ENCODE peak calls at places on chromosomes 2 and 18, in nine cellular contexts. R is astrocyte of the spinal cord; I is lower leg skin; Z is WTC11; Y is fibroblast of lung; D is A549; H is cardiac muscle cell; W is BE2C; C is CD4-positive, alpha-beta T cell. X is an unnamed sample.

GRCh38 chr2:200742426-200742825 is 69.3 kb upstream of the BZW1 start:
- DNase-seq in R (peak), C (no peak), Z (no peak), W (no peak), H (peak), D (no peak), I (peak), Y (peak), X (no peak)

GRCh38 chr2:126886201-126886905 is 12.3 kb upstream of the TEX51 start:
- DNase-seq in D (peak), Z (peak), I (no peak), H (peak), W (no peak), R (peak), C (peak), Y (peak), X (peak)

GRCh38 chr2:232668805-232669444 is 28.2 kb upstream of the GIGYF2 start:
- DNase-seq in R (peak), Y (peak), D (peak), H (peak), I (no peak), W (no peak), Z (peak), C (no peak), X (no peak)

GRCh38 chr2:223532712-223533111 is 69.4 kb downstream of the SCG2 start:
- DNase-seq in H (no peak), R (no peak), W (no peak), C (no peak), D (no peak), I (no peak), Y (no peak), Z (no peak), X (no peak)

GRCh38 chr2:174166261-174166660 is 82.1 kb downstream of the OLA1 start:
- DNase-seq in H (no peak), Z (no peak), I (no peak), C (no peak), Y (no peak), W (no peak), R (no peak), D (no peak), X (no peak)

GRCh38 chr2:241363316-241363879 is 7.3 kb downstream of the FARP2 start:
- DNase-seq in W (no peak), D (no peak), C (no peak), R (no peak), Z (no peak), Y (no peak), I (no peak), H (no peak), X (no peak)

GRCh38 chr2:51711761-51712160 is 679.8 kb upstream of the NRXN1 start:
- DNase-seq in R (peak), C (no peak), Y (peak), Z (no peak), D (no peak), H (peak), I (no peak), W (no peak), X (no peak)

GRCh38 chr18:68713791-68714190 is 1.1 kb downstream of the TMX3 start:
- DNase-seq in C (no peak), R (no peak), Y (no peak), Z (no peak), W (no peak), D (no peak), I (no peak), H (peak), X (no peak)

GRCh38 chr2:96856776-96857673 is 791 bp downstream of the ANKRD39 start:
- DNase-seq in H (no peak), W (no peak), R (no peak), Y (peak), D (peak), I (no peak), C (peak), Z (no peak), X (no peak)

GRCh38 chr2:146461068-146461467 is 1383.8 kb upstream of the ACVR2A start:
- DNase-seq in H (no peak), Y (no peak), I (no peak), W (no peak), Z (no peak), R (no peak), D (no peak), C (no peak), X (no peak)

DNA sequence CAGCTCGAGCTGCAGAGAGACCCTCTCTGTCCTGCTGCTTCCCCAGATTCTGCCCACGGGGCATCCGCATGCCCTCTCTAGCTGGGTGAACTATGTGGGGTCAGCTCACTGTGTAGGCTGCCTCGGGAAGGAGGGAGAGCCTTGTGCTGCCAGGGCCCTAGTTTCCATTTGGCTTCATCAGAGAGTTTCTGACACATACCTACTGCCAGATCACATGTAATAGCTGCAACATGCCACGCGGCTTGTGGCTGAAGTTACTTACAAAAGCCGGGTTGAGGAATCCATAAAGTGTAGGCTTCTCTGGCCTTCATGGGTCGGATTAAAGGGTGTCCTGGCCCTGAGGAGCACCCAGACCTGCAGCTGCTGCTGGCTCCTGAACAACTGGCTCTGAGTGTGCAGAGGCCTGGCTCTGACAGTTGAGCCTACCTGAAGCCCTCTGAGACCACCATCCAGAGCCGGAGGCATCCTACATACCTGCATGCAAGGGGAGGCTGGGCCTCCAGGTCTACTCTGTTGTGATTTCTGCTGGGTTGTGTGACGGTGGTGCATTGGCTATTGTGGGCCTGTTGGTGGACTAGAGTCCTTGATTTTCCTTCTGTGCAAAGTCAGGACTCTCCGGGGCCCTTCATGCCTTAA is 130.0 kb downstream of the SH3RF3 start:
- DNase-seq in Y (no peak), D (no peak), C (no peak), H (no peak), I (no peak), W (no peak), R (no peak), Z (no peak), X (no peak)
- TF ChIP-seq CTCF in Y (no peak), D (no peak), C (no peak), H (no peak), I (no peak), W (no peak), R (no peak), Z (no peak), X (no peak)

GRCh38 chr18:35128675-35129074 is 87.5 kb downstream of the MAPRE2 start:
- DNase-seq in R (no peak), I (no peak), D (no peak), C (no peak), W (no peak), Z (no peak), Y (no peak), H (no peak), X (no peak)

GRCh38 chr18:35123811-35124210 is 82.6 kb downstream of the MAPRE2 start:
- DNase-seq in Y (no peak), D (no peak), Z (no peak), I (no peak), R (no peak), W (no peak), C (no peak), H (no peak), X (no peak)

GRCh38 chr18:35130236-35130635 is 89.0 kb downstream of the MAPRE2 start:
- DNase-seq in D (no peak), R (no peak), C (no peak), W (no peak), Y (no peak), H (no peak), I (no peak), Z (no peak), X (no peak)

GRCh38 chr18:35131387-35132283 is 90.4 kb downstream of the MAPRE2 start:
- DNase-seq in W (no peak), Z (no peak), R (peak), C (no peak), D (no peak), H (no peak), I (no peak), Y (no peak), X (no peak)

DNA sequence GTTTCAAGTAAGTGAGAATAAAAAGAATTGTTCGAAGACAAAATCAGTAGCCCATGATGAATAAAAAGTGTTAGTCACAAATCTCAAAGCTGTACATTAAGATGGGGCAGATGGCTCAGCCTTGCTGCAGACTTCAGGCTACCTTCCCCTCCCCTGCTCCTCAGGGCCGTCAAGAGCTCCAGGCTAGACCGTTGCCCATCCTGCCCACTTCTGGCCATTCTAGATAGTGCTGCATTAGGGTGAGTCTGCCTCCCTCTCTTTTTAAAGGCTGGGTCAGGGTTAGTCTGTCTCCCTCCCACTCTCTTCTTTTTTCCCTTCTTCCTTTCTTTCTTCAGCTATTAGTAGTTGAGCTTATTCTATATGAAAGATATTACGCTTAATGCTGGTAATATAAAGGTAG is 86.0 kb downstream of the MAPRE2 start:
- DNase-seq in Z (peak), R (no peak), W (peak), D (peak), C (no peak), I (no peak), H (peak), Y (peak), X (no peak)
- TF ChIP-seq CTCF in Z (no peak), R (peak), W (peak), D (no peak), C (no peak), I (no peak), H (peak), Y (peak), X (no peak)

DNA sequence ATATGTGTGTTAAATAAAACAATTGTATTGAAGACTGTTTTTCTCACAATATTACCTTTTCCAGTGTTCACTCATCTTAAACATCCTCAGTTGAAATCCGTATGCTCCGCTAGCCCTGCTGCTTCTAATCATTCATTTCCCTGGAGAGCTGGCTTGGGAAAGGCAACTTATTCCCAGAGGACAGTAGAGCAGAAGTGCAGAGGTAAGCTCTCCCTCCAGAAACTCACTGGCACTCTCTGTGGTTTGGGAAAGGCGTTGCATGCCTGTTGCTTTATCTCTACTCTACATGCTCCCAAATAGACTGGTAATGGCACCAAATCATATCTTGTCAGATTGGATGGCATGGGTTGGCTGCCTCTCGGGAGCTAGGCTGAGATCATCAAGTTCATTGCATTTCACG is 117.1 kb upstream of the BOD1L2 start:
- DNase-seq in Z (no peak), H (peak), W (peak), D (peak), C (no peak), I (no peak), R (no peak), Y (no peak), X (no peak)
- TF ChIP-seq CTCF in Z (no peak), H (no peak), W (peak), D (no peak), C (no peak), I (no peak), R (no peak), Y (peak), X (no peak)

GRCh38 chr18:36650906-36651305 is 177.9 kb downstream of the TPGS2 start:
- DNase-seq in C (no peak), D (no peak), Y (no peak), I (no peak), W (no peak), Z (no peak), H (no peak), R (no peak), X (no peak)

GRCh38 chr18:36648803-36649202 is 180.0 kb downstream of the TPGS2 start:
- DNase-seq in I (no peak), Y (no peak), R (no peak), C (no peak), D (no peak), Z (no peak), W (no peak), H (no peak), X (no peak)

GRCh38 chr18:36650206-36650605 is 178.6 kb downstream of the TPGS2 start:
- DNase-seq in D (no peak), R (no peak), W (no peak), I (no peak), Y (no peak), H (no peak), Z (no peak), C (no peak), X (no peak)

GRCh38 chr18:36652503-36652902 is 176.3 kb downstream of the TPGS2 start:
- DNase-seq in I (no peak), W (no peak), C (no peak), Y (no peak), R (no peak), H (no peak), D (no peak), Z (no peak), X (no peak)

DNA sequence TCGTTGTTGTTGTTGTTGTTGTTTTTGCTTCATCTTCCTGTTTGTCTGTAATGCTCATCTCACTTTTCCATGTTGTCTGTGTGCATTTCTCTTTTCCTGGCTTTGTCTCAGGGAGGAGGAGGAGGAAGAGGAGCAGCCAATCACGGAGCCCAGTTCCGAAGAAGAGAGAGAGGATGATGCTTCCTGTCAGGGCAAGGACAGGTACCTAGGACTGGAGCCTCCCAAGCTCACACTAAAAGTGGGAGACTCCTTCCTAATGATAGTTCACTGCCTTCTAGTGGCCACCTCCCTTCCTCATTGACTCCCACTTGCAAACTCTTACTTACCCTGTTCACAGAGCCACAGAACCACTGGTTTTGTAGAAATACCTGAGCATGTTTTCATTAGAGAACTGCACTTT is 179.6 kb downstream of the TPGS2 start:
- DNase-seq in R (no peak), Z (no peak), W (no peak), C (no peak), H (no peak), I (no peak), Y (no peak), D (no peak), X (no peak)
- TF ChIP-seq CTCF in R (no peak), Z (no peak), W (no peak), C (no peak), H (no peak), I (no peak), Y (no peak), D (no peak), X (no peak)

GRCh38 chr2:181570833-181571661 is 85.9 kb downstream of the CERKL start:
- DNase-seq in C (no peak), Y (peak), R (peak), I (no peak), D (peak), W (no peak), Z (no peak), H (peak), X (no peak)
- TF ChIP-seq CTCF in C (peak), Y (peak), R (peak), I (no peak), D (peak), W (no peak), Z (no peak), H (peak), X (peak)